ENCODE peak calls at places on chromosomes 3 and 15, in four cellular contexts. M is GM12878, K is SK-N-SH, H is K562. U is an unnamed sample.
A peak's percentile ranks its signal among the peaks of the same experiment; 100 is the strongest.

GRCh38 chr15:70636540-70637165 is 126.7 kb downstream of the UACA start:
- DNase-seq in M (no peak), K (peak; percentile 46), H (no peak), U (peak; percentile 38)

GRCh38 chr15:68589783-68590710 is 11.3 kb downstream of the CORO2B start:
- DNase-seq in M (no peak), K (no peak), H (no peak), U (no peak)

GRCh38 chr3:62604301-62604700 is 231.0 kb upstream of the FEZF2 start:
- DNase-seq in M (no peak), K (no peak), H (no peak), U (no peak)

GRCh38 chr3:5348229-5348628 is 160.7 kb downstream of the EDEM1 start:
- DNase-seq in M (no peak), K (no peak), H (no peak), U (no peak)

GRCh38 chr3:43155464-43156121 is 49.7 kb upstream of the POMGNT2 start:
- DNase-seq in M (no peak), K (no peak), H (peak; percentile 42), U (peak; percentile 76)

GRCh38 chr3:129004639-129005295 is 3.7 kb downstream of the EFCC1 start:
- DNase-seq in M (no peak), K (no peak), H (no peak), U (no peak)

GRCh38 chr3:195802261-195802701 is 9.4 kb downstream of the MUC4 start:
- DNase-seq in M (no peak), K (no peak), H (no peak), U (no peak)

GRCh38 chr3:189808246-189809007 is 177.2 kb downstream of the TP63 start:
- DNase-seq in M (no peak), K (no peak), H (no peak), U (no peak)

GRCh38 chr15:77107531-77108355 is 36.8 kb upstream of the TSPAN3 start:
- DNase-seq in M (no peak), K (peak; percentile 72), H (peak; percentile 45), U (peak; percentile 70)

GRCh38 chr3:152146461-152146860 is 122.3 kb upstream of the MBNL1 start:
- DNase-seq in M (no peak), K (no peak), H (no peak), U (no peak)

GRCh38 chr3:46922871-46923558 is 45.5 kb downstream of the PTH1R start:
- DNase-seq in M (no peak), K (no peak), H (no peak), U (no peak)

GRCh38 chr15:74041311-74041756 is 41.0 kb downstream of the GOLGA6A start:
- DNase-seq in M (no peak), K (no peak), H (no peak), U (no peak)

GRCh38 chr3:194257916-194258668 is 93.0 kb downstream of the CPN2 start:
- DNase-seq in M (no peak), K (no peak), H (no peak), U (no peak)

GRCh38 chr3:55094691-55095090 is 166.8 kb upstream of the LRTM1 start:
- DNase-seq in M (no peak), K (no peak), H (no peak), U (no peak)

GRCh38 chr3:816605-817004 is 276.2 kb upstream of the CNTN6 start:
- DNase-seq in M (no peak), K (no peak), H (no peak), U (no peak)

GRCh38 chr3:46866720-46867549 is 3.7 kb upstream of the MYL3 start:
- DNase-seq in M (no peak), K (peak; percentile 86), H (peak; percentile 91), U (no peak)

GRCh38 chr15:96969892-96970710 is 639.6 kb downstream of the NR2F2 start:
- DNase-seq in M (no peak), K (no peak), H (no peak), U (no peak)

GRCh38 chr3:155093261-155093660 is 13.1 kb downstream of the MME start:
- DNase-seq in M (no peak), K (no peak), H (no peak), U (no peak)

GRCh38 chr3:197830967-197831313 is 39.9 kb downstream of the LRCH3 start:
- DNase-seq in M (no peak), K (no peak), H (no peak), U (no peak)

GRCh38 chr15:55389276-55389631 is 18.9 kb downstream of the CCPG1 start:
- DNase-seq in M (no peak), K (no peak), H (no peak), U (no peak)

GRCh38 chr3:168648321-168648720 is 552.6 kb upstream of the GOLIM4 start:
- DNase-seq in M (no peak), K (no peak), H (no peak), U (no peak)

GRCh38 chr3:1477669-1478068 is 384.8 kb downstream of the CNTN6 start:
- DNase-seq in M (no peak), K (no peak), H (no peak), U (no peak)

GRCh38 chr3:125383744-125384143 is 8.6 kb upstream of the ZNF148 start:
- DNase-seq in M (no peak), K (no peak), H (no peak), U (no peak)

GRCh38 chr3:29331830-29332637 is 51.2 kb downstream of the RBMS3 start:
- DNase-seq in M (no peak), K (no peak), H (no peak), U (no peak)

GRCh38 chr3:29329986-29330514 is 49.2 kb downstream of the RBMS3 start:
- DNase-seq in M (no peak), K (no peak), H (no peak), U (no peak)

GRCh38 chr3:29333520-29333919 is 52.6 kb downstream of the RBMS3 start:
- DNase-seq in M (no peak), K (no peak), H (no peak), U (no peak)

GRCh38 chr3:29334652-29335189 is 53.9 kb downstream of the RBMS3 start:
- DNase-seq in M (no peak), K (no peak), H (no peak), U (no peak)

DNA sequence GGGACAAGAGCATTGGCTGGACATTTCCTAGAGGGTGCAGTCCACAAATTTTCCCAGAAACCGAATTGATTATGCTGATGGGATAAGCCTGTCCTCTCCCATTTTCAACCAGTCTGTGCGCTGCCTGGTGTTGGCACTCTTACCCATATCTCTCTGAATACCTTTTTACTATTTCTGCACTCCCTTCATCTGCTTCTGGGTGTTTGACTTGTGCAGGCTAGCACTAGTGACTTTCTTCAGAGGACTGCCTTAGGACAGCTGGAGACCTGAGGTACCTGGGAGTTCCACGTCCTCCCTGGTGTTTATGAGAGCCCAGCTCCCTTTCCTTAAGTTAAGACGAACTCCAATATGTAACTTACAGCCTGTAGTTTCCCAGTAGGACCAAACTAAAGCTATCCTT is 50.2 kb downstream of the RBMS3 start:
- DNase-seq in M (no peak), K (no peak), H (no peak), U (no peak)
- H3K4me1 ChIP-seq in M (no peaks in the 10 kb centered on the region), K (peaks cover 70% of the 10 kb centered on the region), H (no peaks in the 10 kb centered on the region), U (no peaks in the 10 kb centered on the region)

GRCh38 chr15:67026171-67026967 is 39.0 kb upstream of the SMAD3 start:
- DNase-seq in M (no peak), K (no peak), H (no peak), U (no peak)
- TF ChIP-seq YY1 in M (no peak), K (no peak), H (no peak), U (no peak)

GRCh38 chr3:64548200-64548889 is 139.5 kb downstream of the ADAMTS9 start:
- DNase-seq in M (no peak), K (no peak), H (no peak), U (no peak)
- H3K9ac ChIP-seq in M (no peak overlapping the region), K (no peak overlapping the region), H (no peak overlapping the region), U (no peak overlapping the region)

DNA sequence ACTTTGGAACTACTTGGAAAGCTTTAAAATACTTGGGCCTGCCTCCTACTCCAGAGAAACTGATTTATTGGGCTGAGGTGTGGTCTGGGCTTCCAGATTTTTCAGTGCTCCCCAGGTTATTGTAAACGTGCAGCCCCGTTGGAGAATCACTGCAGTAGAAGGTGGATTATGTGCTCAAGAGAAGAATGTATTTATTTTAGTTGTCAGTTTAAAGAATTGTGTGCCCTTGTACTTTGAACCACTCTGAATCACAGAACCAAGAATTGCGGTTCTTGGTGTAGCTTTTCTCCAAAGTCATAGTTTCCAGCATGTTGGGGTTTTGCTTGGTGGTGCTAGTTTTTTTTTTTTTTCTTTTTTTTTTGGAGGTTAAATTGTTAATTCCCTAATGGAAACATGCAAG is 1.6 kb downstream of the TATDN2 start:
- DNase-seq in M (no peak), K (no peak), H (no peak), U (no peak)
- H3K4me1 ChIP-seq in M (peaks cover 6% of the 10 kb centered on the region), K (peaks cover 11% of the 10 kb centered on the region), H (peaks cover 10% of the 10 kb centered on the region), U (peaks cover 2% of the 10 kb centered on the region)

GRCh38 chr3:114646521-114646920 is 352.7 kb downstream of the TIGIT start:
- DNase-seq in M (no peak), K (no peak), H (no peak), U (no peak)

GRCh38 chr3:114649331-114649730 is 355.5 kb downstream of the TIGIT start:
- DNase-seq in M (no peak), K (no peak), H (no peak), U (no peak)

GRCh38 chr3:114645392-114645791 is 351.6 kb downstream of the TIGIT start:
- DNase-seq in M (no peak), K (no peak), H (no peak), U (no peak)

GRCh38 chr3:114651555-114651954 is 357.7 kb downstream of the TIGIT start:
- DNase-seq in M (no peak), K (no peak), H (no peak), U (no peak)

GRCh38 chr3:114650808-114651207 is 357.0 kb downstream of the TIGIT start:
- DNase-seq in M (no peak), K (no peak), H (no peak), U (no peak)
- TF ChIP-seq YY1 in M (no peak), K (no peak), H (no peak), U (no peak)

DNA sequence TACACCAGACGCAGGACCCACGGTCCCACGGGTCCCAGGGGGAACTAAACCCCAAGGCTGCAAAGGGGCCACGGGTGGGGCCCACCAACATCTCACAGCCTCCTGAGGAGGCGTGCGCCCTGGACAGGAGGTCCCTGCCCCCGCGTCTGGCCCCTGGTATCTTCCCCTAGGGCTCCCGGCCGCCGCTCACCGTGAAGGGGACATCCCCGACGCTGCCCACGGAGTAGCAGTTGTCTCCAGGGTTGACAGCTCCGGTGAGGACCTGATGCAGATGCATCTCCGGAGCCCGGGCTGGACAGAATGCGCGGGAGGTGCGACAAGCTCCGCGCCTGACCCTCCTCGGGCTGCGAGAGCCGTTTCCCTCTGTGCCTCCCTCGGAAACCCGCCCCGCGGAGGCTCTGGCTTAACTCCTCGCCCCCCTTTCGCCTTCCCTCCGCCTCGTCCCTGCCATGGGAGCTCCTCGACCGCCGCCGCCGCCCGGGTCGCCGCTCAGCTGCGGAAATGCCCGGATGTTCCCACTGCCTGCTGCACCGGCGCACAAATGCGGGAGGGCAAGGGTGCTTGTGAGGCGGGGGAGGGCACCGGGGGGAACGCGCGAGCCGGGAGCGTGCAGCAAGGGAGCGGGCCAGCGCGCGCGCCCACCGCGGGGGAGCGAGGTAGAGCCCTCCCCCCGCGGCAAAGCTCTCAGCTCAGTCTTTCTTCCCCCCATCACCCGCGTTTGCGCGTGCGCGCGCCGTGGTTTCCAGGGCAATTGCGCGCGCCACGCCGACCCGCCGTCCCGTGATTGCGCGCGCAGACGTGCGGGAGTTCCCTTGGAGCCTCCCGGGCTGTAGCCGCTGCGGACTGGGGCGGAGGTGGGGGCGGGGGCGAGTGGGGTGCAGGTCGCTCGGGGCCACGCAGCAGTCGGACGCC is at the start of gene DMXL2:
- DNase-seq in M (no peak), K (peak; percentile 95), H (peak; percentile 76), U (peak; percentile 70)
- H3K9ac ChIP-seq in M (peak within 1 kb of the TSS; percentile 64), K (peak within 1 kb of the TSS; percentile 79), H (peak within 1 kb of the TSS; percentile 95), U (peak within 1 kb of the TSS; percentile 89)

GRCh38 chr3:111735271-111735758 is 123.8 kb upstream of the PHLDB2 start:
- DNase-seq in M (no peak), K (no peak), H (no peak), U (no peak)
- H3K4me1 ChIP-seq in M (no peaks in the 10 kb centered on the region), K (no peaks in the 10 kb centered on the region), H (no peaks in the 10 kb centered on the region), U (no peaks in the 10 kb centered on the region)